ENCODE peak calls at places on chromosome 5, in six cellular contexts. M is ovary, P is RWPE1, C is testis, U is lower lobe of right lung, E is endodermal cell. J is an unnamed sample.
A peak's percentile ranks its signal among the peaks of the same experiment; 100 is the strongest.

GRCh38 chr5:99721487-99721886 is 792.7 kb upstream of the CHD1 start:
- DNase-seq in M (no peak), P (no peak), C (no peak), U (no peak), E (no peak), J (no peak)

GRCh38 chr5:99105216-99105615 is 176.4 kb upstream of the CHD1 start:
- DNase-seq in M (no peak), P (no peak), C (no peak), U (no peak), E (no peak), J (no peak)

GRCh38 chr5:150070277-150070638 is 16.1 kb downstream of the CSF1R start:
- DNase-seq in M (no peak), P (no peak), C (no peak), U (no peak), E (peak; percentile 68), J (no peak)

GRCh38 chr5:145718956-145719355 is 116.2 kb downstream of the PRELID2 start:
- DNase-seq in M (no peak), P (peak; percentile 17), C (no peak), U (no peak), E (no peak), J (no peak)

GRCh38 chr5:35855221-35855620 is 1.5 kb upstream of the IL7R start:
- DNase-seq in M (no peak), P (no peak), C (no peak), U (no peak), E (no peak), J (no peak)

GRCh38 chr5:127833999-127834953 is 131.1 kb downstream of the CCDC192 start:
- DNase-seq in M (no peak), P (no peak), C (no peak), U (no peak), E (no peak), J (no peak)

GRCh38 chr5:45411971-45412612 is 284.1 kb downstream of the HCN1 start:
- DNase-seq in M (no peak), P (no peak), C (no peak), U (no peak), E (no peak), J (no peak)

GRCh38 chr5:149735066-149735465 is 5.0 kb downstream of the PPARGC1B start:
- DNase-seq in M (no peak), P (peak; percentile 52), C (no peak), U (no peak), E (peak; percentile 58), J (no peak)

GRCh38 chr5:154783774-154784460 is 28.7 kb downstream of the LARP1 start:
- DNase-seq in M (no peak), P (no peak), C (no peak), U (no peak), E (peak; percentile 69), J (peak; percentile 75)

GRCh38 chr5:102241809-102242421 is 54.2 kb downstream of the SLCO4C1 start:
- DNase-seq in M (no peak), P (no peak), C (no peak), U (no peak), E (peak; percentile 49), J (no peak)

GRCh38 chr5:151132959-151133358 is 24.6 kb downstream of the ANXA6 start:
- DNase-seq in M (no peak), P (no peak), C (no peak), U (no peak), E (no peak), J (no peak)
- H3K27ac ChIP-seq in M (no peak overlapping the region), P (no peak overlapping the region), C (no peak overlapping the region), U (no peak overlapping the region), E (no peak overlapping the region), J (no peak overlapping the region)

GRCh38 chr5:168874713-168875380 is 295.7 kb upstream of the PANK3 start:
- DNase-seq in M (no peak), P (no peak), C (no peak), U (no peak), E (no peak), J (no peak)
- TF ChIP-seq CTCF in M (no peak), P (no peak), C (no peak), U (no peak), E (peak; percentile 77), J (no peak)

DNA sequence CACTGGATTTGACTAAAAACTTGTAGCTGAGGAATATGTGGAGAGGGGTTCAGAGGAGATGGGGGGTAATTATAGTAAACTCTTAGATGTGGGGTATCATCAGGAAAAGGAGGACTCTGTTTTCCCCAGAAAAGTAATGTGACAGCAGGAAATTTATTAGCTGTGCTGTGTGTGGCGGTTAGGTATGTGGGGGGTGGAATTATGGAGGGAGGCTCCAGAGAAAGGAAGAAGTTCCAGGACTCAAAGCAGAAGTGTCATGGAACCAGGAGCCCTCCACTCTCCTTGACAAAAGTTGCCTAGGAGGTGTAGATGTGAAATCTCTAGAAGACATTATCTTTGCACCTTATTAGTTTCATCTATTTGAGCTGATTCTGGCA is 18.0 kb downstream of the NR2F1 start:
- DNase-seq in M (no peak), P (no peak), C (no peak), U (no peak), E (no peak), J (no peak)
- H3K27ac ChIP-seq in M (no peak overlapping the region), P (no peak overlapping the region), C (no peak overlapping the region), U (peak overlapping the region; percentile 65), E (peak overlapping the region; percentile 88), J (peak overlapping the region; percentile 69)

GRCh38 chr5:116291271-116291670 is 206.4 kb downstream of the COMMD10 start:
- DNase-seq in M (no peak), P (no peak), C (no peak), U (no peak), E (no peak), J (no peak)

GRCh38 chr5:116288524-116288923 is 203.7 kb downstream of the COMMD10 start:
- DNase-seq in M (no peak), P (no peak), C (no peak), U (no peak), E (no peak), J (no peak)

GRCh38 chr5:116289276-116289675 is 204.5 kb downstream of the COMMD10 start:
- DNase-seq in M (no peak), P (no peak), C (no peak), U (no peak), E (peak; percentile 83), J (no peak)
- TF ChIP-seq CTCF in M (no peak), P (no peak), C (no peak), U (no peak), E (peak; percentile 83), J (no peak)

GRCh38 chr5:177591690-177592009 is 353 bp upstream of the TMED9 start:
- DNase-seq in M (no peak), P (no peak), C (no peak), U (no peak), E (no peak), J (no peak)

GRCh38 chr5:177590406-177590805 is 1.6 kb upstream of the TMED9 start:
- DNase-seq in M (no peak), P (no peak), C (no peak), U (no peak), E (no peak), J (no peak)

GRCh38 chr5:177593511-177593910 is 1.5 kb downstream of the TMED9 start:
- DNase-seq in M (no peak), P (no peak), C (no peak), U (no peak), E (no peak), J (no peak)

GRCh38 chr5:177592905-177593304 is 902 bp downstream of the TMED9 start:
- DNase-seq in M (no peak), P (no peak), C (no peak), U (no peak), E (no peak), J (no peak)

DNA sequence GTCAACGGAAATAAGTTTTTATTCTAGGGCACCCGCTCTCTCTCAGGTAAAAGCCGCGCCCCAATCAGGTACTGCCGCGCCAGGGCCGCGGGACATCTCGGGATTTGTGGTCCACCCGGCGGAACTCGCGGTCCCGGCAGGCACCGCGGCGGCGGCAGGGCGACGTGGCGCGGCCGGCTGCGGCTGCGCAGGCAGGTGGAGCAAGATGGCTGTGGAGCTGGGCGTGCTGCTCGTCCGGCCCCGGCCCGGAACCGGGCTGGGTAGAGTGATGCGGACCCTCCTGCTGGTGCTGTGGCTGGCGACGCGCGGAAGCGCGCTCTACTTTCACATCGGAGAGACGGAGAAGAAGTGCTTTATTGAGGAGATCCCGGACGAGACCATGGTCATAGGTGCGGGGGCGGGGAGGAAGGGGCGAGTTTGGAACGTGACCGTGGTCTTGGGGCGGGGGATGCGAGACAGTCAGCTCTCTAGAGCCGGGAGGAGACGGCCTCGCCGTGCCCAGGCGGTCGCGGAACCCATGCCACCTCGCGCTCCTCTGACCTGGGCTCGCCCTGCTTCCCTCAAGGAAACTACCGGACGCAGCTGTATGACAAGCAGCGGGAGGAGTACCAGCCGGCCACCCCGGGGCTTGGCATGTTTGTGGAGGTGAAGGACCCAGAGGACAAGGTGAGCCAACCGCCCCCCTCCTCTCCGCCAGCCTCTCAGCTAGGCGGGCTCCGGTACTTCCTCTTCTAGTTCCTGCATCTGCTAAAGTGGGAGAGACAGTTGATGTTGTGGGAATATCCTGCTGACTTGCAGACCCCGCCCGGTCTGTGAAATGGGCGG is at the start of gene TMED9:
- DNase-seq in M (peak; percentile 78), P (peak; percentile 92), C (peak; percentile 91), U (peak; percentile 92), E (peak; percentile 97), J (peak; percentile 77)
- H3K27ac ChIP-seq in M (peak within 1 kb of the TSS; percentile 49), P (peak within 1 kb of the TSS; percentile 68), C (peak within 1 kb of the TSS; percentile 81), U (peak within 1 kb of the TSS; percentile 85), E (peak within 1 kb of the TSS; percentile 66), J (peak within 1 kb of the TSS; percentile 72)

GRCh38 chr5:69368458-69369368 is 607 bp downstream of the AK6 start:
- DNase-seq in M (no peak), P (peak; percentile 78), C (no peak), U (no peak), E (no peak), J (no peak)

GRCh38 chr5:69369369-69370121 is at the start of the genes AK6, RAD17 and TAF9:
- DNase-seq in M (peak; percentile 93), P (peak; percentile 93), C (peak; percentile 97), U (peak; percentile 96), E (peak; percentile 97), J (peak; percentile 89)

GRCh38 chr5:69364850-69365249 is 4.5 kb downstream of the AK6 start:
- DNase-seq in M (no peak), P (no peak), C (no peak), U (no peak), E (no peak), J (no peak)

GRCh38 chr5:69364414-69364813 is 4.9 kb downstream of the AK6 start:
- DNase-seq in M (no peak), P (no peak), C (no peak), U (no peak), E (no peak), J (no peak)

GRCh38 chr5:69367697-69368279 is 1.5 kb downstream of the AK6 start:
- DNase-seq in M (no peak), P (no peak), C (no peak), U (no peak), E (no peak), J (no peak)
- TF ChIP-seq CTCF in M (no peak), P (no peak), C (no peak), U (no peak), E (peak; percentile 23), J (no peak)

J was measured in right atrium auricular region.